ENCODE peak calls at places on chromosome 9, in nine cellular contexts. One of them, this sample, is unnamed. For H3K27me3, the result is how much of the 10 kb centered on the place peaks cover.

GRCh38 chr9:31394040-31394473 is 990.4 kb upstream of the ACO1 start:
- DNase-seq in Peyer's patch: no peak
- DNase-seq in IMR-90: no peak
- DNase-seq in HCT116: no peak
- DNase-seq in esophagus muscularis mucosa: no peak
- DNase-seq in uterus: no peak
- DNase-seq in stomach: no peak
- DNase-seq in transverse colon: no peak
- DNase-seq in esophagus squamous epithelium: no peak
- DNase-seq in this sample: no peak

GRCh38 chr9:21750021-21750735 is 52.3 kb upstream of the MTAP start:
- DNase-seq in Peyer's patch: no peak
- DNase-seq in esophagus squamous epithelium: no peak
- DNase-seq in HCT116: no peak
- DNase-seq in IMR-90: no peak
- DNase-seq in esophagus muscularis mucosa: no peak
- DNase-seq in uterus: no peak
- DNase-seq in stomach: no peak
- DNase-seq in transverse colon: no peak
- DNase-seq in this sample: no peak

GRCh38 chr9:17793713-17794622 is 215.1 kb downstream of the SH3GL2 start:
- DNase-seq in stomach: no peak
- DNase-seq in esophagus squamous epithelium: no peak
- DNase-seq in IMR-90: no peak
- DNase-seq in esophagus muscularis mucosa: no peak
- DNase-seq in HCT116: peak
- DNase-seq in transverse colon: peak
- DNase-seq in uterus: no peak
- DNase-seq in Peyer's patch: no peak
- DNase-seq in this sample: no peak

GRCh38 chr9:88742483-88742882 is 207.5 kb downstream of the NXNL2 start:
- DNase-seq in HCT116: no peak
- DNase-seq in Peyer's patch: no peak
- DNase-seq in esophagus muscularis mucosa: peak
- DNase-seq in transverse colon: no peak
- DNase-seq in IMR-90: peak
- DNase-seq in stomach: no peak
- DNase-seq in esophagus squamous epithelium: no peak
- DNase-seq in uterus: peak
- DNase-seq in this sample: peak

GRCh38 chr9:89312154-89312616 is 1.2 kb downstream of the CKS2 start:
- DNase-seq in esophagus muscularis mucosa: no peak
- DNase-seq in IMR-90: no peak
- DNase-seq in esophagus squamous epithelium: no peak
- DNase-seq in stomach: no peak
- DNase-seq in HCT116: no peak
- DNase-seq in Peyer's patch: no peak
- DNase-seq in transverse colon: no peak
- DNase-seq in uterus: no peak
- DNase-seq in this sample: peak

GRCh38 chr9:5025416-5025815 is 40.3 kb downstream of the JAK2 start:
- DNase-seq in esophagus muscularis mucosa: no peak
- DNase-seq in uterus: no peak
- DNase-seq in HCT116: no peak
- DNase-seq in Peyer's patch: no peak
- DNase-seq in transverse colon: no peak
- DNase-seq in stomach: no peak
- DNase-seq in esophagus squamous epithelium: no peak
- DNase-seq in IMR-90: peak
- DNase-seq in this sample: peak

GRCh38 chr9:136977223-136978072 is at the start of gene PTGDS:
- DNase-seq in esophagus muscularis mucosa: no peak
- DNase-seq in uterus: peak
- DNase-seq in esophagus squamous epithelium: no peak
- DNase-seq in stomach: no peak
- DNase-seq in HCT116: no peak
- DNase-seq in Peyer's patch: no peak
- DNase-seq in transverse colon: no peak
- DNase-seq in IMR-90: peak
- DNase-seq in this sample: no peak

GRCh38 chr9:92094655-92095054 is 20.6 kb downstream of the SPTLC1 start:
- DNase-seq in esophagus muscularis mucosa: no peak
- DNase-seq in stomach: no peak
- DNase-seq in IMR-90: peak
- DNase-seq in Peyer's patch: no peak
- DNase-seq in esophagus squamous epithelium: no peak
- DNase-seq in HCT116: peak
- DNase-seq in transverse colon: no peak
- DNase-seq in uterus: no peak
- DNase-seq in this sample: no peak

GRCh38 chr9:13718539-13718938 is 439.0 kb upstream of the MPDZ start:
- DNase-seq in IMR-90: peak
- DNase-seq in HCT116: no peak
- DNase-seq in esophagus muscularis mucosa: no peak
- DNase-seq in uterus: no peak
- DNase-seq in transverse colon: no peak
- DNase-seq in stomach: no peak
- DNase-seq in Peyer's patch: no peak
- DNase-seq in esophagus squamous epithelium: no peak
- DNase-seq in this sample: no peak

GRCh38 chr9:13719981-13720380 is 440.5 kb upstream of the MPDZ start:
- DNase-seq in esophagus squamous epithelium: no peak
- DNase-seq in Peyer's patch: no peak
- DNase-seq in transverse colon: no peak
- DNase-seq in esophagus muscularis mucosa: no peak
- DNase-seq in uterus: no peak
- DNase-seq in stomach: no peak
- DNase-seq in HCT116: no peak
- DNase-seq in IMR-90: peak
- DNase-seq in this sample: no peak

GRCh38 chr9:13718086-13718485 is 438.6 kb upstream of the MPDZ start:
- DNase-seq in esophagus muscularis mucosa: no peak
- DNase-seq in IMR-90: peak
- DNase-seq in stomach: no peak
- DNase-seq in Peyer's patch: no peak
- DNase-seq in uterus: no peak
- DNase-seq in transverse colon: no peak
- DNase-seq in HCT116: no peak
- DNase-seq in esophagus squamous epithelium: no peak
- DNase-seq in this sample: no peak

GRCh38 chr9:13719410-13719809 is 439.9 kb upstream of the MPDZ start:
- DNase-seq in esophagus squamous epithelium: no peak
- DNase-seq in Peyer's patch: no peak
- DNase-seq in HCT116: no peak
- DNase-seq in uterus: no peak
- DNase-seq in esophagus muscularis mucosa: no peak
- DNase-seq in IMR-90: peak
- DNase-seq in stomach: no peak
- DNase-seq in transverse colon: no peak
- DNase-seq in this sample: no peak

DNA sequence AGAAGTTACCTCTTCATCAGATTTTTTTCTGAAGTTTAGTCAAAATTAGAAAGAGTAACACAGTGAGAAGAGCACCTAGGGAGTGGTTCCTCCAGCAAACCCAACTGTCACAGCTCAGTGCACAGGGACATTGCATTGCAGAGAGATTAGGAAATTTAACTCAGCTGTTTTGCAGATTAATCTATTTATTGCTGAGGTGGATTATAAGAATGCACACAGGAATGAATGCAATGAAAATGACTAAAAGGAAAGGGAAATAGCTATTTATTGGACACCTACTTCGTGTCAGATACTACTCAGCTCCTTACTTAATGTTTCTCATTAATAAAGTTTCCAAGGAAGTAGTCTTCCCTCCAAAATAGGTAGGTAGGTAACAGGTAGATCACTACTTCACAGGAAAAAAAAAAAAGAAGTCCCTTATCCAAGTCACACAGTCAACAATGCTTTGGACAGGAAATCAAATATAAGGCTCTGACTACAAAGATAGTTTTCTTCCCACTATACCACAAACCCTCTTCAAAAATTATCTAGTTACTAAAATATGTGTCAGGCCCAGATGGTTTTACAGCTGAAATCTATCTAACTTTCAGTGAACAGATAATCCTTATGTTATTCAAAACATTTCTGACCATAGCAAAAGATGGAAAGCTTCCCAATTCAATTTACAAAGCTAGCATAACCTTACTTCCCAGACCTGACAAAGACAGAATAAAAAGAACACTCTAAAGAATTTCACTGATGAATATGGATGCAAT is 442.2 kb upstream of the MPDZ start:
- DNase-seq in esophagus muscularis mucosa: no peak
- DNase-seq in Peyer's patch: no peak
- DNase-seq in transverse colon: no peak
- DNase-seq in HCT116: no peak
- DNase-seq in IMR-90: peak
- DNase-seq in stomach: no peak
- DNase-seq in esophagus squamous epithelium: no peak
- DNase-seq in uterus: no peak
- DNase-seq in this sample: no peak
- H3K27me3 ChIP-seq in esophagus muscularis mucosa: under half
- H3K27me3 ChIP-seq in Peyer's patch: under half
- H3K27me3 ChIP-seq in transverse colon: under half
- H3K27me3 ChIP-seq in HCT116: under half
- H3K27me3 ChIP-seq in IMR-90: under half
- H3K27me3 ChIP-seq in stomach: under half
- H3K27me3 ChIP-seq in esophagus squamous epithelium: under half
- H3K27me3 ChIP-seq in uterus: under half
- H3K27me3 ChIP-seq in this sample: under half

GRCh38 chr9:113375057-113376023 is 1.4 kb downstream of the HDHD3 start:
- DNase-seq in transverse colon: peak
- DNase-seq in uterus: no peak
- DNase-seq in esophagus squamous epithelium: no peak
- DNase-seq in Peyer's patch: peak
- DNase-seq in HCT116: no peak
- DNase-seq in stomach: peak
- DNase-seq in IMR-90: peak
- DNase-seq in esophagus muscularis mucosa: no peak
- DNase-seq in this sample: peak

GRCh38 chr9:113373255-113373654 is 3.5 kb downstream of the HDHD3 start:
- DNase-seq in esophagus squamous epithelium: no peak
- DNase-seq in stomach: no peak
- DNase-seq in uterus: no peak
- DNase-seq in Peyer's patch: no peak
- DNase-seq in esophagus muscularis mucosa: no peak
- DNase-seq in transverse colon: no peak
- DNase-seq in IMR-90: no peak
- DNase-seq in HCT116: no peak
- DNase-seq in this sample: no peak

GRCh38 chr9:113380869-113381378 is 4.1 kb upstream of the HDHD3 start:
- DNase-seq in transverse colon: peak
- DNase-seq in uterus: no peak
- DNase-seq in esophagus squamous epithelium: no peak
- DNase-seq in esophagus muscularis mucosa: no peak
- DNase-seq in stomach: no peak
- DNase-seq in IMR-90: no peak
- DNase-seq in HCT116: no peak
- DNase-seq in Peyer's patch: no peak
- DNase-seq in this sample: peak

GRCh38 chr9:113373676-113374392 is 3.0 kb downstream of the HDHD3 start:
- DNase-seq in Peyer's patch: no peak
- DNase-seq in stomach: no peak
- DNase-seq in esophagus muscularis mucosa: no peak
- DNase-seq in IMR-90: no peak
- DNase-seq in uterus: no peak
- DNase-seq in HCT116: no peak
- DNase-seq in transverse colon: no peak
- DNase-seq in esophagus squamous epithelium: no peak
- DNase-seq in this sample: no peak

GRCh38 chr9:113376634-113377531 is at the start of gene HDHD3:
- DNase-seq in uterus: peak
- DNase-seq in esophagus squamous epithelium: peak
- DNase-seq in esophagus muscularis mucosa: peak
- DNase-seq in IMR-90: peak
- DNase-seq in stomach: peak
- DNase-seq in transverse colon: peak
- DNase-seq in Peyer's patch: peak
- DNase-seq in HCT116: peak
- DNase-seq in this sample: peak
- TF ChIP-seq POLR2A in uterus: peak
- TF ChIP-seq POLR2A in esophagus squamous epithelium: peak
- TF ChIP-seq POLR2A in esophagus muscularis mucosa: no peak
- TF ChIP-seq POLR2A in IMR-90: no peak
- TF ChIP-seq POLR2A in stomach: peak
- TF ChIP-seq POLR2A in transverse colon: peak
- TF ChIP-seq POLR2A in Peyer's patch: peak
- TF ChIP-seq POLR2A in HCT116: peak
- TF ChIP-seq POLR2A in this sample: peak

DNA sequence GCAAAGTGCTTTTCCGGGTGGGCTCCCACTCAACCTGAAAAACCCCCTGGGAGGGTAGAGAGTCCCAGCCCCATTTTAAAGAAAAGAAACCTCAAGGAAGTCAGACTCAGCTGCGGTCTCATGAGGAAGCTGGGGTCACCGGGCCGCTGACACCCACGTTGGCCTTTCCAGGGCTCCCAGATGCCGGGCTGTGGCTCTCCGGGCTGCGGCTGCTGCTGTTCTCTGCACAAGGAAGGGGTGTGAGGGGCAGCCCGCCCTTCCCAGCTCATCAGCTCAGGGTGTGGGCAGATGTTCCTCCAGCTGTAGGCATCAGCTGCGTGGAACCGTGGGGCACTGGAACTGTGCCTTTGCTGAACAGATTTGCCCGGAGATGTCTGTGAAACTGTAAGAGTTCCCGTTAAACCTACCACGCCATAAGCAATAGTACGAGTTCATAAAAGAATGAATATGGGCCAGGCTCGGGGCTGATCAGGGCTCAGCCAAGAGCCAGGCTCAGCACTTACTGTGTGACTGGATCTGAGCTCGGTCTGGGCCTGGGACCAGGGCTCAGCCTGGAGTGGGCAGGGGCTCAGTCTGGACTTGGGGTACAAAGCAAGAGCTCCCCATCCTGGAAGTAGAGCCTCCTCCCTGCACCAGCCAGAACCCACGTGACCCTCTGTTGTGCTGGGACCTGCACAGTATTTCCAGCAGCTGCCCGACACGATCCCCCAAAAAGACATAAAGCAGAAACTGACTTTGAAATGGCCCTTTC is 130.2 kb upstream of the PPP1R26 start:
- DNase-seq in esophagus muscularis mucosa: no peak
- DNase-seq in HCT116: no peak
- DNase-seq in stomach: no peak
- DNase-seq in transverse colon: no peak
- DNase-seq in Peyer's patch: no peak
- DNase-seq in uterus: no peak
- DNase-seq in IMR-90: no peak
- DNase-seq in esophagus squamous epithelium: no peak
- DNase-seq in this sample: no peak
- H3K27me3 ChIP-seq in esophagus muscularis mucosa: under half
- H3K27me3 ChIP-seq in HCT116: under half
- H3K27me3 ChIP-seq in stomach: under half
- H3K27me3 ChIP-seq in transverse colon: under half
- H3K27me3 ChIP-seq in Peyer's patch: under half
- H3K27me3 ChIP-seq in uterus: under half
- H3K27me3 ChIP-seq in IMR-90: under half
- H3K27me3 ChIP-seq in esophagus squamous epithelium: under half
- H3K27me3 ChIP-seq in this sample: under half

GRCh38 chr9:121120386-121120785 is 45.6 kb downstream of the CNTRL start:
- DNase-seq in esophagus squamous epithelium: no peak
- DNase-seq in esophagus muscularis mucosa: no peak
- DNase-seq in transverse colon: no peak
- DNase-seq in Peyer's patch: no peak
- DNase-seq in IMR-90: no peak
- DNase-seq in HCT116: no peak
- DNase-seq in stomach: no peak
- DNase-seq in uterus: no peak
- DNase-seq in this sample: no peak

GRCh38 chr9:121122450-121123032 is 47.8 kb downstream of the CNTRL start:
- DNase-seq in IMR-90: no peak
- DNase-seq in esophagus squamous epithelium: no peak
- DNase-seq in Peyer's patch: no peak
- DNase-seq in HCT116: no peak
- DNase-seq in uterus: no peak
- DNase-seq in esophagus muscularis mucosa: no peak
- DNase-seq in transverse colon: no peak
- DNase-seq in stomach: no peak
- DNase-seq in this sample: no peak

GRCh38 chr9:121123816-121124536 is 49.2 kb downstream of the CNTRL start:
- DNase-seq in HCT116: no peak
- DNase-seq in Peyer's patch: no peak
- DNase-seq in transverse colon: no peak
- DNase-seq in esophagus muscularis mucosa: no peak
- DNase-seq in esophagus squamous epithelium: no peak
- DNase-seq in stomach: no peak
- DNase-seq in uterus: no peak
- DNase-seq in IMR-90: no peak
- DNase-seq in this sample: no peak

GRCh38 chr9:121118266-121118665 is 43.5 kb downstream of the CNTRL start:
- DNase-seq in Peyer's patch: no peak
- DNase-seq in esophagus squamous epithelium: no peak
- DNase-seq in uterus: no peak
- DNase-seq in HCT116: no peak
- DNase-seq in IMR-90: no peak
- DNase-seq in transverse colon: no peak
- DNase-seq in stomach: no peak
- DNase-seq in esophagus muscularis mucosa: no peak
- DNase-seq in this sample: no peak

GRCh38 chr9:121121582-121122087 is 46.9 kb downstream of the CNTRL start:
- DNase-seq in stomach: peak
- DNase-seq in IMR-90: peak
- DNase-seq in esophagus muscularis mucosa: peak
- DNase-seq in HCT116: peak
- DNase-seq in uterus: peak
- DNase-seq in Peyer's patch: peak
- DNase-seq in transverse colon: peak
- DNase-seq in esophagus squamous epithelium: peak
- DNase-seq in this sample: peak
- TF ChIP-seq POLR2A in stomach: no peak
- TF ChIP-seq POLR2A in IMR-90: no peak
- TF ChIP-seq POLR2A in esophagus muscularis mucosa: no peak
- TF ChIP-seq POLR2A in HCT116: peak
- TF ChIP-seq POLR2A in uterus: peak
- TF ChIP-seq POLR2A in Peyer's patch: no peak
- TF ChIP-seq POLR2A in transverse colon: peak
- TF ChIP-seq POLR2A in esophagus squamous epithelium: peak
- TF ChIP-seq POLR2A in this sample: peak